ENCODE peak calls at places on chromosomes 3 and 15, in nine cellular contexts. Z is T1000; C is stimulated activated CD4-positive, alpha-beta T cell treated with anti-CD3 and anti-CD28 coated beads, Interleukin-4, amount 100 ng/mL, for 48 hours; J is GM10248; V is Calu3; K is activated CD4-positive, alpha-beta T cell treated with anti-CD3 and anti-CD28 coated beads, Interleukin-2, amount 10 ng/mL, durations not matched to agents 7 days and 5 days; L is M059J; Q is globus pallidus; N is PC-3. S is an unnamed sample.

GRCh38 chr3:186444974-186445373 is 82.9 kb upstream of the DGKG start:
- DNase-seq in Q (no peak), V (no peak), C (no peak), N (no peak), J (no peak), K (no peak), Z (no peak), L (no peak), S (no peak)

GRCh38 chr3:133568294-133569014 is 5.0 kb upstream of the CDV3 start:
- DNase-seq in K (no peak), Q (no peak), J (no peak), V (peak; percentile 70), C (no peak), L (peak; percentile 99), N (peak; percentile 93), Z (no peak), S (peak; percentile 87)

GRCh38 chr15:99058421-99058870 is 46.4 kb upstream of the SYNM start:
- DNase-seq in Q (peak; percentile 6), C (no peak), L (no peak), J (no peak), N (no peak), K (no peak), V (no peak), Z (no peak), S (no peak)

GRCh38 chr3:3196148-3196861 is 16.8 kb upstream of the CRBN start:
- DNase-seq in J (no peak), Q (no peak), K (no peak), Z (no peak), L (no peak), V (peak; percentile 28), C (no peak), N (peak; percentile 49), S (no peak)

GRCh38 chr15:42338500-42338899 is 20.8 kb upstream of the CAPN3 start:
- DNase-seq in L (no peak), N (no peak), C (no peak), J (no peak), Z (no peak), K (no peak), Q (no peak), V (no peak), S (no peak)

GRCh38 chr3:29099296-29099695 is 181.6 kb upstream of the RBMS3 start:
- DNase-seq in C (no peak), Z (no peak), L (no peak), V (no peak), K (no peak), N (no peak), Q (no peak), J (no peak), S (peak; percentile 27)

GRCh38 chr3:20669184-20669583 is 483.2 kb upstream of the SGO1 start:
- DNase-seq in C (no peak), Z (no peak), K (no peak), L (no peak), J (no peak), Q (peak; percentile 43), V (no peak), N (no peak), S (no peak)

GRCh38 chr15:47358876-47359275 is 358.4 kb upstream of the SEMA6D start:
- DNase-seq in Q (no peak), V (no peak), C (no peak), N (no peak), L (no peak), Z (no peak), K (no peak), J (no peak), S (no peak)

GRCh38 chr3:186452517-186452916 is 90.5 kb upstream of the DGKG start:
- DNase-seq in L (peak; percentile 97), Q (no peak), N (peak; percentile 95), Z (peak; percentile 57), K (no peak), V (peak; percentile 77), C (no peak), J (no peak), S (peak; percentile 88)

GRCh38 chr3:126733061-126733430 is 29.0 kb downstream of the CHCHD6 start:
- DNase-seq in K (no peak), V (no peak), C (no peak), L (no peak), J (no peak), Z (no peak), Q (no peak), N (no peak), S (no peak)

GRCh38 chr15:92930061-92930460 is 29.9 kb downstream of the CHD2 start:
- DNase-seq in Z (no peak), J (no peak), V (no peak), K (no peak), Q (no peak), L (peak; percentile 57), C (no peak), N (no peak), S (no peak)

GRCh38 chr3:184227481-184227935 is 1.9 kb upstream of the VWA5B2 start:
- DNase-seq in L (no peak), Z (no peak), V (peak; percentile 76), N (peak; percentile 54), Q (no peak), J (peak; percentile 79), K (peak; percentile 59), C (peak; percentile 30), S (peak; percentile 62)

GRCh38 chr15:65939901-65940617 is 70.8 kb downstream of the RAB11A start:
- DNase-seq in J (no peak), K (no peak), Q (no peak), Z (no peak), N (peak; percentile 83), L (peak; percentile 89), C (no peak), V (peak; percentile 89), S (peak; percentile 92)

GRCh38 chr3:58585005-58585786 is 8.0 kb upstream of the FAM107A start:
- DNase-seq in Z (peak; percentile 41), K (peak; percentile 57), J (peak; percentile 73), C (peak; percentile 49), N (peak; percentile 85), Q (peak; percentile 72), L (peak; percentile 66), V (peak; percentile 84), S (peak; percentile 82)

GRCh38 chr15:58458076-58458475 is 26.3 kb downstream of the LIPC start:
- DNase-seq in V (no peak), L (no peak), N (no peak), J (peak; percentile 55), Q (no peak), Z (no peak), C (no peak), K (no peak), S (no peak)

GRCh38 chr15:67065531-67066005 is at the start of gene SMAD3:
- DNase-seq in J (peak; percentile 85), L (peak; percentile 89), K (peak; percentile 84), C (peak; percentile 71), V (peak; percentile 94), Z (peak; percentile 71), N (peak; percentile 90), Q (peak; percentile 78), S (peak; percentile 95)

GRCh38 chr3:100335137-100335833 is 728 bp downstream of the NIT2 start:
- DNase-seq in C (no peak), N (peak; percentile 37), L (no peak), J (peak; percentile 59), V (peak; percentile 26), K (peak; percentile 19), Q (peak; percentile 5), Z (no peak), S (peak; percentile 54)

GRCh38 chr15:41105348-41106334 is 10.4 kb downstream of the INO80 start:
- DNase-seq in L (peak; percentile 12), Q (no peak), N (no peak), J (no peak), K (no peak), Z (no peak), C (no peak), V (no peak), S (peak; percentile 29)

S was measured in Daoy.